ENCODE peak calls at places on chromosomes 1 and 21, in four cellular contexts. T, X, J and N are unnamed samples.

GRCh38 chr1:190588424-190588823 is 110.8 kb upstream of the BRINP3 start:
- DNase-seq in T (no peak), X (no peak), J (no peak), N (no peak)

GRCh38 chr1:11280719-11281376 is 7.8 kb downstream of the UBIAD1 start:
- DNase-seq in T (no peak), X (no peak), J (no peak), N (peak; percentile 25)

GRCh38 chr1:226945858-226946245 is 5.8 kb downstream of the COQ8A start:
- DNase-seq in T (no peak), X (no peak), J (no peak), N (no peak)

GRCh38 chr1:173190101-173190895 is 16.8 kb downstream of the TNFSF4 start:
- DNase-seq in T (no peak), X (peak; percentile 85), J (no peak), N (peak; percentile 63)

GRCh38 chr1:172530000-172530399 is 3.0 kb upstream of the SUCO start:
- DNase-seq in T (no peak), X (peak; percentile 33), J (peak; percentile 55), N (no peak)

GRCh38 chr1:24912359-24913273 is 17.5 kb downstream of the RUNX3 start:
- DNase-seq in T (peak; percentile 64), X (no peak), J (no peak), N (no peak)

GRCh38 chr1:53162621-53163020 is 20.2 kb upstream of the SLC1A7 start:
- DNase-seq in T (no peak), X (no peak), J (no peak), N (no peak)

GRCh38 chr1:58451560-58452211 is 94.8 kb downstream of the OMA1 start:
- DNase-seq in T (no peak), X (peak; percentile 8), J (no peak), N (no peak)

GRCh38 chr1:26419494-26419893 is 8.9 kb downstream of the LIN28A start:
- DNase-seq in T (no peak), X (no peak), J (no peak), N (no peak)

GRCh38 chr1:8520483-8520966 is 202.6 kb downstream of the SLC45A1 start:
- DNase-seq in T (no peak), X (peak; percentile 24), J (peak; percentile 64), N (no peak)

GRCh38 chr1:29703596-29703995 is 467.3 kb downstream of the PTPRU start:
- DNase-seq in T (peak; percentile 81), X (no peak), J (peak; percentile 36), N (no peak)

GRCh38 chr1:203127672-203128611 is at the start of gene ADORA1:
- DNase-seq in T (peak; percentile 80), X (peak; percentile 35), J (no peak), N (no peak)

DNA sequence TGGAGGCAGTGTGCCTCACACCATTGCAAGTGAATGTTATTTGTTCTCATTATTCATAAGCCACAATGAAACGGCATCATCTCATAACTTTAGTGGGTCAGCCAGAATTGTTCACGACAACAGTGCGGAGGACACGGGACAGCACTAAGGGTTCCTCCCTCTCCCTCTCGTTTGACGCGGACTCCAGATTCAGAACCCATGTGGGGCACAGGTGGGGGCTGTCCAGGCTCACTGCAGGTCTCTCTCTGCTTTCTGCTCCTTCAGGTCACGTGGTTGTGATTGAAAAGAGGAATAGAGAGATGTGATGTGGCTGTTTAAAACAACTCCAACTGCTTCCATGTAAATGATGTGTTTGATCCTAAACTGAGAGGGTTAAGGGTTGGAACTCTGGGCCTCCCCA is 13.5 kb downstream of the RUNX1 start:
- DNase-seq in T (no peak), X (no peak), J (no peak), N (no peak)
- TF ChIP-seq NFIC in T (no peak), X (no peak), J (no peak), N (no peak)

GRCh38 chr1:246782120-246782900 is 58.1 kb downstream of the SCCPDH start:
- DNase-seq in T (peak; percentile 37), X (peak; percentile 55), J (peak; percentile 24), N (peak; percentile 7)
- TF ChIP-seq RFX5 in T (no peak), X (no peak), J (no peak), N (no peak)

DNA sequence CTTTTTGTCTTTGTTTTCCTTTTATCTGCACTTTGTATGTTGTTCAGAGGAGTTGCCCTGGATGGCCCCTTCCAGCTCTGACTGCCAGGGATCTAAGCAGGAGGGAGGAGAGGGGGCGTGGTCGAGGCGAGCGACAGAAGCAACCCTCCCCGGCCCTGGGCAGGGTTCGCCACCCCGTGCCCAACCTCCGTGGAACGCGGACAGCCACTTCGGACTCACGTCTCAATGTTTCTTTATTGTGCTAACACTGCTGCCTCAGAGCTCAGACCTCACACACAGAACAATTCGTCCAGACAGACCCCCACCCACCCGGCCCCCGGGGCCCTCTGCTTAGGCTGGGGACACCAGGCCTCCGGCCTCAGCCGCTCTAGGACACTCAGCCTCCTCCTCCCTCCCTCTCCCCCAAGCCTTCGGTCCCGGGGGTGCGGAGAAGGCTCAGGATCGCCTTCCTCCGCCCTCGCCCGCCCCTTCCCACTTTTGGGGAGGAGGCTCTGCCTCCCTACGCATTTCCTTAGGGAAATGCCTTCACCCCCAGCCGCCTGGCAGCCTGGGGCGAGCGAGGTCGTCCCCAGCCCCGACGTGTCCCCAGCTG is 8.3 kb downstream of the VSIG8 start:
- DNase-seq in T (peak; percentile 72), X (no peak), J (no peak), N (no peak)
- TF ChIP-seq FOXM1 in T (no peak), X (no peak), J (no peak), N (no peak)

DNA sequence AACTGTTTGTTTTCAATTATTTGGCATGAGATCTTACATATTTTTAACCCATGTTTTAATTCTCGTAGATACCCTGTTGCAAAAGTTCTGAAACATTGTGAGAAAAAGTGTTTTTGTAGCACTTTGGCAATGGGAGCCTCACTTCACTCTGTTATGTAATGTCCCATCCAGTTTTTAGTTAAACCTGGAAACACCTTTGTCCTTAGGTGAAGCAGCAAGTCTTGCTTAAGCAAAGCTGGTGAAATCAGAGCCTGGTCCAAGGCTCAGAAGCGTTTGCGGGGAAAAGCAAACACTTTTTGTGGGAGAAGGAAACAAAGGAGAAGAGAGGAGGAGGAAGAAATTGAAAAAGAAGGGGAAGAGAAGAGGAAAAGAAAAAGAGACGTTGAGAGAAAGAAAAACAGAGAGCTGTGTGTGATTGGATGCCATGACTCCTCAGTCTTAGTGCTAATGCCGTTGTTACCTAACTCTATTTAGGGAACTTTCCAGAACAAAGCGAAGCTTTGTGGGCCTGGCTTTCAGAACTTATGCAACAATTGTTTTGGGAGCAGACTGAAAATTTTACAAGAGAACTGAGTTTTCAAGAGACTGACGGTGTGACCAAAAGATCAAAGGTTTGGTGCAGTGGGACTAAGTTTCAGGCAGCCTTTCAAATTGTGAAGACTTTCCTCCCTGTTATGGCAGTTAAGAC is 93.1 kb downstream of the NTMT2 start:
- DNase-seq in T (no peak), X (no peak), J (no peak), N (no peak)
- TF ChIP-seq NFIC in T (no peak), X (no peak), J (no peak), N (no peak)

DNA sequence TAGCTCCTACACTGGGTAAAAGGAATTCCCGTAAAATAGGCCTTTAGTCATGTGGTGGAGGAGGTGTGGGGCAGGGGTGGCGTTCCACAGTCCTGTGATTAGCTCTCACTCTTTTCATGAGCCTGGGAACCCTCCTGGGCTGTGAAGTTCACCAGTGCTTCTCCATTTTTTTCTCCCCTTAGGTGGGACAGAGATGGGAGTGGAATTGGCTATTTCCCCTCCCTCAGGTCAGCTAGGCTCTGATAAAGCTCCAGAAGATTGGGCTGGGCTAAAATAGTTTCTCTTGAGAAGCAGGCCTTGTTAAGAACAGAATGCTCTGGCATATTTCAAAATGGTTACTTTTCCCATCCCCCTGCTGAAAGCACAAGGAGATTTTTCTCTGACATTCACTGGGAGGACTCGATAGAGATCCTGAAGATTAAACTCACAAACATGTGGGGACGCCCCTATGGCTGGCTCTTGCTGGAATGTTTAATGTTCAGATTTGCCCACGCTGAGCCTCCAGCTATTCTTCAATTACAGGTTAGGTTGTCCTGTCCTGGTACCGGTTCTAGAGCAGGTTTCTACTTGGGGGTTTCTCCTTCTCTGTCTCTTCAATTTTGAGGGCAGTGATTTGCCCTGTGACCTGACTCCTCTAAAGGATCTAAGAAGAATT is 33.5 kb upstream of the SLC2A1 start:
- DNase-seq in T (no peak), X (no peak), J (no peak), N (no peak)
- TF ChIP-seq RFX5 in T (no peak), X (no peak), J (no peak), N (no peak)

GRCh38 chr1:223508819-223509218 is 115.6 kb downstream of the CCDC185 start:
- DNase-seq in T (no peak), X (no peak), J (no peak), N (no peak)

GRCh38 chr1:223503348-223503747 is 110.1 kb downstream of the CCDC185 start:
- DNase-seq in T (no peak), X (no peak), J (no peak), N (no peak)

GRCh38 chr1:223500560-223501425 is 107.6 kb downstream of the CCDC185 start:
- DNase-seq in T (no peak), X (no peak), J (no peak), N (no peak)

DNA sequence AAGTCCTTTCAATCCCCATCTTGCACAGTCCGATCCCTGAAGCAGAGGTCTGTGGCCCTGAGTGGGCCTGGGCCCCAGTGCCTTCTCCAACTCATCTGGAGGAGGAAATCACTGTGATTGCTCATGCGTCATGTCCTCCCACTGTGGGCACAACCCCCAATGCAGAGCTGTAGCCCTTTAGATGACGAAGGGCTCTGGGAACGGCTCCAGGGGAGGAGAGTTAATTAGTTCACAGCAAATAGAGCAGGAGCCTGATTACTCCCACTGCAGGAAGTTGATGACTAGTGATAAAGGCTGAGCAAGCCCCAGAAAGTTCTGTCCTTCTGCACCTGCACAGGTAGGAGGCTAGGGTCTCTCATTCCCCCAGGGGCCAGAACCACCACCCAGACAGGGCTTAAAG is 111.5 kb downstream of the CCDC185 start:
- DNase-seq in T (no peak), X (no peak), J (peak; percentile 13), N (no peak)
- TF ChIP-seq FOXM1 in T (no peak), X (no peak), J (no peak), N (no peak)

GRCh38 chr1:112284796-112285195 is 111.2 kb upstream of the CTTNBP2NL start:
- DNase-seq in T (no peak), X (no peak), J (no peak), N (no peak)
- TF ChIP-seq NFIC in T (no peak), X (no peak), J (no peak), N (no peak)